ENCODE peak calls at places on chromosomes 5 and 9, in eight cellular contexts. Z is IMR-90, A is endodermal cell, D is mesendoderm, U is astrocyte, F is GM12878, C is neural progenitor cell, E is mammary epithelial cell. V is an unnamed sample.

GRCh38 chr5:27083763-27084420 is 45.5 kb upstream of the CDH9 start:
- DNase-seq in E (no peak), C (no peak), D (peak), U (peak), F (no peak), A (no peak), Z (no peak), V (no peak)

GRCh38 chr5:42718591-42718990 is 38.0 kb upstream of the CCDC152 start:
- DNase-seq in U (peak), C (no peak), F (peak), A (no peak), Z (no peak), E (peak), D (no peak), V (no peak)

GRCh38 chr5:161094411-161094810 is 242.4 kb upstream of the ATP10B start:
- DNase-seq in E (peak), Z (peak), A (no peak), F (no peak), C (no peak), U (peak), D (no peak), V (no peak)

GRCh38 chr5:78930742-78931141 is 54.4 kb downstream of the ARSB start:
- DNase-seq in Z (peak), U (peak), A (peak), D (peak), C (peak), E (no peak), F (no peak), V (no peak)

GRCh38 chr5:58116346-58116745 is 343.5 kb downstream of the PLK2 start:
- DNase-seq in D (no peak), U (no peak), Z (no peak), E (no peak), C (no peak), A (no peak), F (no peak), V (no peak)

GRCh38 chr5:139696167-139696893 is 48.2 kb downstream of the CXXC5 start:
- DNase-seq in F (no peak), E (no peak), A (no peak), C (no peak), Z (no peak), D (no peak), U (no peak), V (no peak)

GRCh38 chr5:90131734-90132133 is 277.8 kb downstream of the CETN3 start:
- DNase-seq in D (no peak), F (peak), A (no peak), E (no peak), C (no peak), Z (no peak), U (peak), V (no peak)

GRCh38 chr9:77951369-77951768 is 80.2 kb downstream of the GNAQ start:
- DNase-seq in F (no peak), D (no peak), E (no peak), C (no peak), A (no peak), U (no peak), Z (no peak), V (no peak)

GRCh38 chr5:119583684-119584083 is 45.7 kb upstream of the FAM170A start:
- DNase-seq in Z (no peak), C (no peak), A (no peak), D (no peak), F (peak), U (peak), E (no peak), V (no peak)

GRCh38 chr5:110705349-110705748 is 21.1 kb downstream of the TMEM232 start:
- DNase-seq in F (no peak), A (no peak), U (no peak), E (no peak), D (no peak), C (no peak), Z (no peak), V (no peak)

GRCh38 chr5:160479926-160480325 is 58.3 kb downstream of the PTTG1 start:
- DNase-seq in E (peak), A (no peak), Z (peak), F (no peak), U (peak), D (no peak), C (no peak), V (no peak)

GRCh38 chr5:172659909-172660628 is 19.0 kb downstream of the NEURL1B start:
- DNase-seq in D (peak), Z (peak), U (peak), F (no peak), E (peak), C (peak), A (peak), V (peak)

GRCh38 chr9:36194326-36195000 is 3.7 kb downstream of the CLTA start:
- DNase-seq in D (no peak), C (no peak), U (no peak), E (peak), F (no peak), Z (peak), A (no peak), V (no peak)

GRCh38 chr9:93958875-93959682 is 3.9 kb upstream of the BARX1 start:
- DNase-seq in F (no peak), Z (peak), A (peak), D (peak), C (peak), U (no peak), E (no peak), V (no peak)

GRCh38 chr5:27906481-27906880 is 868.1 kb upstream of the CDH9 start:
- DNase-seq in F (no peak), E (peak), D (no peak), U (no peak), C (no peak), Z (no peak), A (no peak), V (no peak)

GRCh38 chr5:208449-209114 is 9.4 kb downstream of the CCDC127 start:
- DNase-seq in F (no peak), U (no peak), D (no peak), A (no peak), Z (no peak), E (no peak), C (no peak), V (no peak)

GRCh38 chr5:121704291-121704690 is 147.4 kb upstream of the FTMT start:
- DNase-seq in E (no peak), U (no peak), F (no peak), D (no peak), C (no peak), A (no peak), Z (no peak), V (no peak)

GRCh38 chr5:111583761-111584203 is 71.4 kb upstream of the STARD4 start:
- DNase-seq in D (no peak), C (no peak), Z (peak), F (no peak), A (no peak), E (no peak), U (peak), V (no peak)

GRCh38 chr9:35906923-35907699 is 1.1 kb downstream of the HRCT1 start:
- DNase-seq in D (peak), U (peak), E (peak), C (peak), Z (peak), A (peak), F (no peak), V (peak)

GRCh38 chr5:31328031-31328430 is 134.5 kb downstream of the CDH6 start:
- DNase-seq in E (no peak), D (no peak), C (no peak), Z (no peak), F (no peak), U (peak), A (no peak), V (no peak)

GRCh38 chr9:14238518-14238917 is 75.4 kb downstream of the NFIB start:
- DNase-seq in Z (peak), U (peak), D (peak), C (peak), A (no peak), F (no peak), E (peak), V (no peak)

GRCh38 chr5:142141463-142141862 is 32.9 kb downstream of the NDFIP1 start:
- DNase-seq in F (no peak), U (no peak), Z (no peak), A (no peak), D (no peak), C (no peak), E (no peak), V (no peak)

GRCh38 chr5:115068239-115069086 is 101.2 kb downstream of the TRIM36 start:
- DNase-seq in F (peak), E (peak), A (no peak), U (peak), Z (peak), C (no peak), D (peak), V (no peak)

GRCh38 chr5:9686211-9686610 is 56.1 kb upstream of the TAS2R1 start:
- DNase-seq in C (no peak), U (peak), F (no peak), Z (peak), D (no peak), A (no peak), E (no peak), V (no peak)

GRCh38 chr9:133031496-133031911 is 707 bp downstream of the GTF3C5 start:
- DNase-seq in C (peak), U (no peak), E (peak), D (peak), F (no peak), Z (no peak), A (peak), V (peak)

GRCh38 chr5:107408564-107408963 is 262.2 kb downstream of the EFNA5 start:
- DNase-seq in C (no peak), D (no peak), Z (no peak), E (no peak), A (no peak), F (no peak), U (no peak), V (no peak)

GRCh38 chr5:130652178-130652577 is 512.9 kb downstream of the HINT1 start:
- DNase-seq in A (no peak), E (peak), Z (no peak), U (peak), F (no peak), D (no peak), C (no peak), V (no peak)

GRCh38 chr5:173581408-173582197 is 34.8 kb downstream of the BOD1 start:
- DNase-seq in Z (peak), A (peak), U (no peak), C (peak), D (peak), E (no peak), F (no peak), V (no peak)

GRCh38 chr5:43309657-43310056 is 3.6 kb downstream of the HMGCS1 start:
- DNase-seq in U (peak), F (no peak), D (no peak), C (peak), Z (peak), A (no peak), E (peak), V (no peak)

GRCh38 chr9:131697908-131698714 is 41.8 kb downstream of the RAPGEF1 start:
- DNase-seq in F (no peak), E (no peak), C (no peak), A (no peak), U (no peak), D (no peak), Z (no peak), V (no peak)

GRCh38 chr5:171424726-171425125 is 5.3 kb downstream of the FGF18 start:
- DNase-seq in A (peak), D (peak), C (peak), F (no peak), E (no peak), Z (no peak), U (no peak), V (peak)

GRCh38 chr9:5395428-5395827 is 42.3 kb downstream of the PLGRKT start:
- DNase-seq in A (no peak), D (no peak), E (peak), C (no peak), Z (no peak), U (no peak), F (no peak), V (no peak)

GRCh38 chr9:18396102-18396728 is 77.7 kb upstream of the ADAMTSL1 start:
- DNase-seq in F (no peak), Z (peak), D (peak), E (no peak), U (no peak), A (no peak), C (peak), V (no peak)

GRCh38 chr5:174192103-174192655 is 146.7 kb downstream of the NSG2 start:
- DNase-seq in D (no peak), F (no peak), Z (no peak), C (no peak), E (no peak), A (peak), U (no peak), V (no peak)

GRCh38 chr5:63125862-63126261 is 547.2 kb downstream of the LRRC70 start:
- DNase-seq in U (peak), D (peak), F (no peak), A (no peak), C (no peak), E (peak), Z (peak), V (no peak)

GRCh38 chr5:15012061-15012460 is 140.5 kb upstream of the ANKH start:
- DNase-seq in D (no peak), Z (no peak), F (no peak), U (no peak), E (no peak), A (no peak), C (no peak), V (no peak)

GRCh38 chr5:153490124-153491085 is at the start of gene GRIA1:
- DNase-seq in E (no peak), F (no peak), D (peak), A (peak), C (peak), U (peak), Z (peak), V (no peak)

GRCh38 chr5:15441433-15442182 is 58.4 kb upstream of the FBXL7 start:
- DNase-seq in U (no peak), E (no peak), F (no peak), D (no peak), C (no peak), A (no peak), Z (no peak), V (no peak)

GRCh38 chr5:98770158-98770910 is 3.1 kb upstream of the RGMB start:
- DNase-seq in Z (peak), A (peak), D (peak), C (peak), E (peak), U (peak), F (no peak), V (peak)

GRCh38 chr5:163347671-163348070 is 89.7 kb upstream of the CCNG1 start:
- DNase-seq in A (peak), F (peak), E (peak), Z (peak), D (peak), C (peak), U (peak), V (no peak)

DNA sequence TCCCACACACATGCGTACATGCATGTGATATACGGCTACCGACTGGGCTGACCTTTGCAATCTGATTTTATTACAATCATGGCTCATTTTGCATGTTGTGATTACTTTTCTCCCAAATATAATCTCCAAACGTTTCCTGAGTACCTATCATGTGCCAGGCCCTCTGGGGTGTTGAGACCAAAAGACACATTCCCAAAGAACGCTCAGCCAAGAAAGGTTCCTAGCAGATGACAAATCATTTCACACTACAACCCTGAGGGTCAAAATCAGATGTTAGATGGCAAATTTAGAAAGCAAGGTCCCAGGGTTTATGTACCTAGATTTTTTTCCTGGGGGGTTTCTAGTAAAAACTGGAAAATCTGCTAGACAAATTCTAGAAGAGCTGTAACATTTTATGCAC is 32.4 kb upstream of the SLC25A51 start:
- DNase-seq in D (no peak), A (no peak), F (no peak), U (no peak), C (no peak), E (no peak), Z (no peak), V (no peak)
- H3K27ac ChIP-seq in D (no peak), A (no peak), F (no peak), U (peak), C (no peak), E (no peak), Z (no peak), V (no peak)

GRCh38 chr9:137170486-137171148 is 766 bp upstream of the LRRC26 start:
- DNase-seq in E (no peak), A (no peak), Z (no peak), D (no peak), F (no peak), U (no peak), C (no peak), V (no peak)

GRCh38 chr9:137168907-137169763 is 716 bp downstream of the LRRC26 start:
- DNase-seq in A (peak), U (peak), D (peak), C (peak), F (no peak), E (peak), Z (peak), V (no peak)

GRCh38 chr9:137168575-137168906 is 1.3 kb downstream of the LRRC26 start:
- DNase-seq in U (no peak), F (no peak), C (peak), Z (no peak), D (no peak), A (peak), E (no peak), V (no peak)

GRCh38 chr9:137171149-137172063 is at the start of gene TMEM210:
- DNase-seq in E (no peak), C (no peak), Z (no peak), U (no peak), D (no peak), F (no peak), A (no peak), V (no peak)

GRCh38 chr9:137169764-137170460 is at the start of gene LRRC26:
- DNase-seq in C (no peak), Z (no peak), D (no peak), U (no peak), F (no peak), A (no peak), E (no peak), V (no peak)
- H3K9ac ChIP-seq in C (no peak), Z (no peak), D (no peak), U (no peak), F (no peak), A (no peak), E (no peak), V (no peak)

DNA sequence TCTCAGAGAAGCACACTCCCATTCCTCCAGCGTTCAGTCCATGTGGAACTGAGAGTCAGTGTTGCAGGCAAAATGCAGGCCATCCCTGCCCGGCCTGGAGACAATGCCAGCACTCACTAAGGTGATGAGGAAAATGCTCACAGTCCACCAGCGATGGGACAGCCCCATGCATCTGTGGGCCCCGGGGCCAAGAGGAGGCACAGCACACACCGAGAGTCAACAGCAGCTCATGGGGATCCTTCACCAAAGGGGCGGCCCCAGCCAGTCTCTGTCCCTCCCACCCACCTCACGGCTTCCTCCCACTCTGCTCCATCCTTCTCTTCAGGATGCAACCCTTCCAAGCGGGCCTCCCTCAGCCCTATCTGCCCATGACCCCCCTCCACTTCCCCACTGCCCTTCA is 6.2 kb downstream of the SEMA4D start:
- DNase-seq in C (no peak), F (no peak), A (no peak), E (no peak), D (no peak), U (no peak), Z (no peak), V (no peak)
- H3K27ac ChIP-seq in C (no peak), F (no peak), A (no peak), E (no peak), D (no peak), U (no peak), Z (no peak), V (no peak)

DNA sequence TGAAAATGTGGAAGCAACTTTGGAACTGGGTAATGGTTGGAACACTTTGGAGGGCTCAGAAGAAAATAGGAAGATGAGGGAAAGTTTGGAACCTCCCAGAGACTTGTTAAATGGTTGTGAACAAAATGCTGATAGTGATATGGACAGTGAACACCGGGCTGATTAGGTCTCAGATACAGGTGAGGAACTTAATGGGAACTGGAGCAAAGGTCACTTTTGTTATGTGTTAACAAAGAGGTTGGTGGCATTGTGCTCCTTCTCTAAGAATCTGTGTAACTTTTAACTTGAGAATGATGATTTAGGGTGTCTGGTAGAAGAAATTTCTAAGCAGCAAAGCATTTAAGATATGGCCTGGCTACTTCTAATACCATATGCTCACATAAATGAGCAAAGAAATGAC is 36.4 kb upstream of the CXCL14 start:
- DNase-seq in A (no peak), F (no peak), Z (no peak), C (no peak), E (no peak), D (no peak), U (no peak), V (no peak)
- H3K9ac ChIP-seq in A (no peak), F (no peak), Z (no peak), C (no peak), E (no peak), D (no peak), U (no peak), V (no peak)

GRCh38 chr5:170273968-170274710 is 23.4 kb downstream of the LCP2 start:
- DNase-seq in U (no peak), C (peak), Z (no peak), F (no peak), A (peak), E (peak), D (peak), V (no peak)
- H3K27ac ChIP-seq in U (no peak), C (no peak), Z (no peak), F (no peak), A (no peak), E (no peak), D (no peak), V (no peak)

GRCh38 chr5:157511656-157512644 is 51.9 kb downstream of the NIPAL4 start:
- DNase-seq in C (peak), F (no peak), E (peak), D (peak), U (peak), A (no peak), Z (peak), V (peak)
- H3K9ac ChIP-seq in C (no peak), F (no peak), E (no peak), D (no peak), U (peak), A (no peak), Z (no peak), V (no peak)

GRCh38 chr5:151695464-151695863 is 8.7 kb upstream of the SPARC start:
- DNase-seq in Z (no peak), A (no peak), C (no peak), F (no peak), E (no peak), D (no peak), U (no peak), V (no peak)
- H3K27ac ChIP-seq in Z (peak), A (no peak), C (no peak), F (no peak), E (no peak), D (no peak), U (peak), V (no peak)

GRCh38 chr9:86733929-86734328 is 213.4 kb downstream of the GAS1 start:
- DNase-seq in D (no peak), Z (no peak), E (no peak), A (no peak), F (no peak), C (no peak), U (no peak), V (no peak)

GRCh38 chr9:86734762-86735161 is 212.5 kb downstream of the GAS1 start:
- DNase-seq in A (no peak), E (peak), F (no peak), U (peak), C (no peak), Z (peak), D (no peak), V (no peak)

GRCh38 chr9:86732514-86732913 is 214.8 kb downstream of the GAS1 start:
- DNase-seq in Z (peak), U (peak), F (no peak), A (no peak), C (no peak), D (no peak), E (peak), V (no peak)

GRCh38 chr9:86731511-86731993 is 215.8 kb downstream of the GAS1 start:
- DNase-seq in F (no peak), D (no peak), C (no peak), E (peak), A (no peak), U (peak), Z (peak), V (no peak)

GRCh38 chr9:86730165-86730928 is 217.0 kb downstream of the GAS1 start:
- DNase-seq in F (no peak), A (no peak), U (no peak), Z (peak), D (no peak), C (no peak), E (no peak), V (no peak)
- H3K9ac ChIP-seq in F (no peak), A (no peak), U (no peak), Z (no peak), D (no peak), C (no peak), E (no peak), V (no peak)